ENCODE peak calls at places on chromosomes 16 and 17, in four cellular contexts. B, P, O and W are unnamed samples.
A peak's percentile ranks its signal among the peaks of the same experiment; 100 is the strongest.

GRCh38 chr16:86834451-86835035 is 256.2 kb downstream of the FOXL1 start:
- DNase-seq in B (peak; percentile 88), P (peak; percentile 34), O (peak; percentile 82), W (peak; percentile 74)

GRCh38 chr16:6605490-6605889 is 727.2 kb upstream of the RBFOX1 start:
- DNase-seq in B (no peak), P (no peak), O (no peak), W (no peak)

GRCh38 chr16:73052441-73053030 is 4.6 kb upstream of the ZFHX3 start:
- DNase-seq in B (no peak), P (no peak), O (no peak), W (peak; percentile 70)

GRCh38 chr16:50303605-50304466 is 37.5 kb downstream of the ADCY7 start:
- DNase-seq in B (peak; percentile 70), P (no peak), O (peak; percentile 24), W (no peak)

GRCh38 chr16:4609200-4610010 is 5.3 kb downstream of the UBALD1 start:
- DNase-seq in B (no peak), P (no peak), O (no peak), W (no peak)

GRCh38 chr17:41860254-41860931 is 4.8 kb downstream of the KLHL11 start:
- DNase-seq in B (no peak), P (no peak), O (no peak), W (no peak)

GRCh38 chr17:80647746-80648145 is 103.1 kb downstream of the RPTOR start:
- DNase-seq in B (peak; percentile 97), P (no peak), O (no peak), W (no peak)

GRCh38 chr16:23414731-23415130 is 38.3 kb downstream of the COG7 start:
- DNase-seq in B (no peak), P (no peak), O (no peak), W (no peak)

GRCh38 chr17:81810892-81811704 is 7.1 kb downstream of the GCGR start:
- DNase-seq in B (no peak), P (no peak), O (no peak), W (no peak)

GRCh38 chr16:22255335-22255734 is 41.9 kb upstream of the POLR3E start:
- DNase-seq in B (no peak), P (no peak), O (no peak), W (no peak)

GRCh38 chr16:85396879-85397871 is 215.9 kb upstream of the GSE1 start:
- DNase-seq in B (no peak), P (no peak), O (peak; percentile 52), W (no peak)

GRCh38 chr17:17446666-17447155 is 30.1 kb upstream of the MED9 start:
- DNase-seq in B (no peak), P (no peak), O (no peak), W (peak; percentile 40)

GRCh38 chr16:11497851-11498289 is 88.8 kb downstream of the LITAF start:
- DNase-seq in B (peak; percentile 39), P (no peak), O (no peak), W (peak; percentile 70)

GRCh38 chr17:50872710-50873424 is 6.7 kb upstream of the TOB1 start:
- DNase-seq in B (peak; percentile 25), P (no peak), O (peak; percentile 19), W (no peak)

GRCh38 chr17:2395258-2396170 is 5.3 kb downstream of the MNT start:
- DNase-seq in B (peak; percentile 58), P (no peak), O (peak; percentile 40), W (peak; percentile 75)

GRCh38 chr16:50267151-50267631 is 840 bp downstream of the ADCY7 start:
- DNase-seq in B (no peak), P (no peak), O (no peak), W (no peak)

GRCh38 chr17:45930420-45930951 is 36.1 kb downstream of the MAPT start:
- DNase-seq in B (no peak), P (no peak), O (no peak), W (no peak)

GRCh38 chr17:1624650-1625049 is 4.0 kb downstream of the SLC43A2 start:
- DNase-seq in B (no peak), P (no peak), O (no peak), W (no peak)

GRCh38 chr17:50425682-50426471 is at the start of gene ACSF2:
- DNase-seq in B (peak; percentile 22), P (peak; percentile 19), O (peak; percentile 83), W (peak; percentile 52)

GRCh38 chr16:27421961-27422740 is 20.2 kb downstream of the IL21R start:
- DNase-seq in B (no peak), P (no peak), O (no peak), W (no peak)

GRCh38 chr16:22330326-22330725 is 33.1 kb downstream of the POLR3E start:
- DNase-seq in B (no peak), P (no peak), O (no peak), W (no peak)

GRCh38 chr16:19694989-19695388 is 23.0 kb downstream of the KNOP1 start:
- DNase-seq in B (no peak), P (no peak), O (no peak), W (peak; percentile 34)

GRCh38 chr16:72890587-72890986 is 157.3 kb downstream of the ZFHX3 start:
- DNase-seq in B (no peak), P (no peak), O (no peak), W (no peak)

GRCh38 chr16:56855201-56855600 is 9.8 kb upstream of the SLC12A3 start:
- DNase-seq in B (no peak), P (no peak), O (no peak), W (no peak)

GRCh38 chr17:18857864-18858566 is at the start of gene PRPSAP2:
- DNase-seq in B (peak; percentile 88), P (peak; percentile 73), O (peak; percentile 99), W (peak; percentile 95)

GRCh38 chr16:29310852-29311314 is 95.6 kb downstream of the NPIPB11 start:
- DNase-seq in B (no peak), P (no peak), O (no peak), W (no peak)

GRCh38 chr17:3002538-3003301 is 60.7 kb downstream of the OR1D5 start:
- DNase-seq in B (no peak), P (no peak), O (no peak), W (no peak)

GRCh38 chr17:39593371-39593770 is 14.3 kb downstream of the NEUROD2 start:
- DNase-seq in B (no peak), P (no peak), O (no peak), W (no peak)

GRCh38 chr17:79729761-79730160 is 982 bp upstream of the ENPP7 start:
- DNase-seq in B (no peak), P (no peak), O (no peak), W (no peak)

GRCh38 chr16:75216127-75216526 is 2.7 kb upstream of the CTRB1 start:
- DNase-seq in B (no peak), P (no peak), O (no peak), W (peak; percentile 42)

GRCh38 chr17:65198653-65199382 is 61.6 kb downstream of the RGS9 start:
- DNase-seq in B (peak; percentile 69), P (no peak), O (no peak), W (peak; percentile 74)

GRCh38 chr17:69447726-69448125 is 33.2 kb downstream of the MAP2K6 start:
- DNase-seq in B (no peak), P (no peak), O (no peak), W (no peak)
- H4K8ac ChIP-seq in B (no peak overlapping the region), P (peak overlapping the region; percentile 35), O (no peak overlapping the region), W (no peak overlapping the region)

DNA sequence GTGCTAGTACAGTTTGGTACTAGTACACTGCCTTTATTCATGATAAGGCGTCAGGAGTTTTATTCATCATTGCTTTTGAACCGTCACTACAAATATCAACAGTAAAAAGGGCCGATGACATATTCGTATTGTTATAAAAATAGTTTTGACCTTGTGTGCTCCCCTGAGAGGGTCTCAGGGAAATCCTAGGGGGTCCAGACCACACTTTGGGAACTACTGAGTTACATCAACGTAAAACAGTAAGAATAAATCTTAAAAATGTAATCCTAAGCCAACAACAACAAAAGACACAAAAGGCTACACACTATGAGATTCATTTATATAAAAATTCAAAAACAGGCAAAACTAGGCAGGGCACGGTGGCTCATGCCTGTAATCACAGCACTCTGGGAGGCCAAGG is 11.2 kb downstream of the MYH10 start:
- DNase-seq in B (no peak), P (no peak), O (no peak), W (no peak)
- H2BK120ac ChIP-seq in B (no peak overlapping the region), P (no peak overlapping the region), O (no peak overlapping the region), W (no peak overlapping the region)

GRCh38 chr16:89385712-89386111 is 104.6 kb downstream of the ANKRD11 start:
- DNase-seq in B (no peak), P (no peak), O (no peak), W (no peak)

GRCh38 chr16:89383095-89384003 is 107.0 kb downstream of the ANKRD11 start:
- DNase-seq in B (peak; percentile 47), P (no peak), O (peak; percentile 70), W (peak; percentile 88)

GRCh38 chr16:89386337-89386736 is 104.0 kb downstream of the ANKRD11 start:
- DNase-seq in B (no peak), P (no peak), O (no peak), W (no peak)

GRCh38 chr16:89381788-89382187 is 108.6 kb downstream of the ANKRD11 start:
- DNase-seq in B (no peak), P (no peak), O (no peak), W (no peak)

DNA sequence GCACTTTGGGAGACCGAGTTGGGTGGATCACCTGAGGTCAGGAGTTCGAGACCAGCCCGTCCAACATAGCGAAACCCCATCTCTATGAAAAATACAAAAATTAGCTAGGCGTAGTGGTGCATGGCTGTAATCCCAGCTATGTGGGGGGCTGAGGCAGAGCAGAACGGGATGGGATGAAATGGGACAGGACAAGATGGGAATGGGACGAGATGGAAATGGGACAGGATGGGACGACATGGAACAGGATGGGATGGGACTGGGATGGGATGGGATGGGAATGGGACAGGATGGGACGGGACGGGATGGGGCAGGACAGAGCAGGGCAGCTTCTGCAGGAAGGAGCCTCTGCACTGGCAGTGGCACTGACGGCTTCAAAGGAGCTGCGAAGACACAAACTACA is 106.1 kb downstream of the ANKRD11 start:
- DNase-seq in B (no peak), P (no peak), O (no peak), W (no peak)
- H3K56ac ChIP-seq in B (no peak overlapping the region), P (no peak overlapping the region), O (no peak overlapping the region), W (no peak overlapping the region)

GRCh38 chr17:12133183-12133582 is 112.5 kb downstream of the MAP2K4 start:
- DNase-seq in B (peak; percentile 16), P (no peak), O (no peak), W (peak; percentile 61)
- H4K8ac ChIP-seq in B (no peak overlapping the region), P (no peak overlapping the region), O (no peak overlapping the region), W (no peak overlapping the region)

GRCh38 chr16:55628306-55628968 is 27.4 kb upstream of the SLC6A2 start:
- DNase-seq in B (no peak), P (no peak), O (no peak), W (peak; percentile 5)
- H2BK120ac ChIP-seq in B (no peak overlapping the region), P (no peak overlapping the region), O (no peak overlapping the region), W (no peak overlapping the region)

GRCh38 chr16:507996-508395 is 19.5 kb upstream of the CAPN15 start:
- DNase-seq in B (no peak), P (no peak), O (no peak), W (no peak)

GRCh38 chr16:506246-506546 is 21.3 kb upstream of the CAPN15 start:
- DNase-seq in B (no peak), P (no peak), O (no peak), W (no peak)

GRCh38 chr16:502179-502943 is 25.2 kb upstream of the CAPN15 start:
- DNase-seq in B (no peak), P (no peak), O (no peak), W (no peak)

GRCh38 chr16:503150-504071 is 24.1 kb upstream of the CAPN15 start:
- DNase-seq in B (no peak), P (no peak), O (no peak), W (no peak)

GRCh38 chr16:505479-506245 is 21.9 kb upstream of the CAPN15 start:
- DNase-seq in B (no peak), P (no peak), O (peak; percentile 65), W (no peak)
- H3K56ac ChIP-seq in B (no peak overlapping the region), P (no peak overlapping the region), O (no peak overlapping the region), W (no peak overlapping the region)

GRCh38 chr17:76791053-76791980 is 53.4 kb downstream of the MFSD11 start:
- DNase-seq in B (peak; percentile 38), P (no peak), O (no peak), W (no peak)
- H4K8ac ChIP-seq in B (no peak overlapping the region), P (no peak overlapping the region), O (no peak overlapping the region), W (no peak overlapping the region)